ENCODE peak calls at places on chromosome 7, in four cellular contexts. One of them, this sample, is unnamed. For H3K4me1, the result is how much of the 10 kb centered on the place peaks cover.

GRCh38 chr7:131161103-131161502 is 166.6 kb upstream of the MKLN1 start:
- DNase-seq in A549: no peak
- DNase-seq in pancreas: no peak
- DNase-seq in psoas muscle: no peak
- DNase-seq in this sample: no peak

GRCh38 chr7:138070908-138071307 is 5.4 kb upstream of the AKR1D1 start:
- DNase-seq in A549: no peak
- DNase-seq in pancreas: no peak
- DNase-seq in psoas muscle: no peak
- DNase-seq in this sample: no peak

GRCh38 chr7:20793258-20793657 is 6.6 kb upstream of the SP8 start:
- DNase-seq in A549: no peak
- DNase-seq in pancreas: no peak
- DNase-seq in psoas muscle: no peak
- DNase-seq in this sample: no peak

GRCh38 chr7:641269-641671 is 85.2 kb upstream of the DNAAF5 start:
- DNase-seq in A549: no peak
- DNase-seq in pancreas: no peak
- DNase-seq in psoas muscle: no peak
- DNase-seq in this sample: no peak

GRCh38 chr7:157926521-157927167 is 589.8 kb downstream of the DNAJB6 start:
- DNase-seq in A549: no peak
- DNase-seq in pancreas: no peak
- DNase-seq in psoas muscle: no peak
- DNase-seq in this sample: no peak

GRCh38 chr7:98569606-98570337 is 47.3 kb upstream of the NPTX2 start:
- DNase-seq in A549: no peak
- DNase-seq in pancreas: peak
- DNase-seq in psoas muscle: peak
- DNase-seq in this sample: no peak

GRCh38 chr7:33880787-33881186 is 24.6 kb upstream of the BMPER start:
- DNase-seq in A549: no peak
- DNase-seq in pancreas: no peak
- DNase-seq in psoas muscle: no peak
- DNase-seq in this sample: no peak

GRCh38 chr7:88927-89921 is 103.1 kb upstream of the FAM20C start:
- DNase-seq in A549: no peak
- DNase-seq in pancreas: peak
- DNase-seq in psoas muscle: peak
- DNase-seq in this sample: no peak

GRCh38 chr7:72411419-72411818 is 719 bp downstream of the CALN1 start:
- DNase-seq in A549: no peak
- DNase-seq in pancreas: no peak
- DNase-seq in psoas muscle: no peak
- DNase-seq in this sample: no peak

GRCh38 chr7:159119851-159120539 is 24.7 kb downstream of the VIPR2 start:
- DNase-seq in A549: no peak
- DNase-seq in pancreas: no peak
- DNase-seq in psoas muscle: peak
- DNase-seq in this sample: no peak

GRCh38 chr7:81937091-81937490 is 167.2 kb upstream of the HGF start:
- DNase-seq in A549: no peak
- DNase-seq in pancreas: no peak
- DNase-seq in psoas muscle: no peak
- DNase-seq in this sample: no peak

GRCh38 chr7:4083513-4083912 is 598.6 kb upstream of the FOXK1 start:
- DNase-seq in A549: no peak
- DNase-seq in pancreas: no peak
- DNase-seq in psoas muscle: no peak
- DNase-seq in this sample: no peak

GRCh38 chr7:137772748-137773147 is 74.0 kb downstream of the DGKI start:
- DNase-seq in A549: no peak
- DNase-seq in pancreas: no peak
- DNase-seq in psoas muscle: no peak
- DNase-seq in this sample: no peak

GRCh38 chr7:21318190-21318915 is 109.5 kb upstream of the SP4 start:
- DNase-seq in A549: no peak
- DNase-seq in pancreas: no peak
- DNase-seq in psoas muscle: no peak
- DNase-seq in this sample: no peak

GRCh38 chr7:140512317-140513000 is 33.2 kb upstream of the MKRN1 start:
- DNase-seq in A549: peak
- DNase-seq in pancreas: peak
- DNase-seq in psoas muscle: no peak
- DNase-seq in this sample: no peak

GRCh38 chr7:84700563-84701370 is 486.1 kb downstream of the SEMA3D start:
- DNase-seq in A549: no peak
- DNase-seq in pancreas: no peak
- DNase-seq in psoas muscle: no peak
- DNase-seq in this sample: no peak

GRCh38 chr7:36037121-36037662 is 115.9 kb upstream of the EEPD1 start:
- DNase-seq in A549: peak
- DNase-seq in pancreas: peak
- DNase-seq in psoas muscle: peak
- DNase-seq in this sample: no peak

GRCh38 chr7:42869131-42870020 is 42.5 kb downstream of the C7orf25 start:
- DNase-seq in A549: no peak
- DNase-seq in pancreas: no peak
- DNase-seq in psoas muscle: no peak
- DNase-seq in this sample: no peak

GRCh38 chr7:128352138-128352537 is 8.4 kb upstream of the RBM28 start:
- DNase-seq in A549: no peak
- DNase-seq in pancreas: peak
- DNase-seq in psoas muscle: peak
- DNase-seq in this sample: no peak

GRCh38 chr7:133355325-133355708 is 102.4 kb downstream of the EXOC4 start:
- DNase-seq in A549: no peak
- DNase-seq in pancreas: no peak
- DNase-seq in psoas muscle: no peak
- DNase-seq in this sample: no peak

GRCh38 chr7:157281221-157281998 is 55.4 kb upstream of the DNAJB6 start:
- DNase-seq in A549: no peak
- DNase-seq in pancreas: no peak
- DNase-seq in psoas muscle: no peak
- DNase-seq in this sample: no peak

GRCh38 chr7:137642031-137642430 is 204.7 kb downstream of the DGKI start:
- DNase-seq in A549: no peak
- DNase-seq in pancreas: no peak
- DNase-seq in psoas muscle: no peak
- DNase-seq in this sample: no peak

GRCh38 chr7:4715385-4715770 is 33.3 kb downstream of the FOXK1 start:
- DNase-seq in A549: no peak
- DNase-seq in pancreas: no peak
- DNase-seq in psoas muscle: peak
- DNase-seq in this sample: no peak

GRCh38 chr7:38211940-38212339 is 33.9 kb downstream of the STARD3NL start:
- DNase-seq in A549: no peak
- DNase-seq in pancreas: no peak
- DNase-seq in psoas muscle: no peak
- DNase-seq in this sample: no peak

GRCh38 chr7:7114575-7115291 is 67.6 kb upstream of the C1GALT1 start:
- DNase-seq in A549: no peak
- DNase-seq in pancreas: peak
- DNase-seq in psoas muscle: no peak
- DNase-seq in this sample: peak

GRCh38 chr7:67453981-67454380 is 457.3 kb downstream of the TYW1 start:
- DNase-seq in A549: no peak
- DNase-seq in pancreas: no peak
- DNase-seq in psoas muscle: no peak
- DNase-seq in this sample: no peak

GRCh38 chr7:129773871-129774270 is 162.4 kb downstream of the NRF1 start:
- DNase-seq in A549: no peak
- DNase-seq in pancreas: no peak
- DNase-seq in psoas muscle: no peak
- DNase-seq in this sample: no peak
- H3K4me1 ChIP-seq in A549: under half
- H3K4me1 ChIP-seq in pancreas: under half
- H3K4me1 ChIP-seq in psoas muscle: under half
- H3K4me1 ChIP-seq in this sample: under half

DNA sequence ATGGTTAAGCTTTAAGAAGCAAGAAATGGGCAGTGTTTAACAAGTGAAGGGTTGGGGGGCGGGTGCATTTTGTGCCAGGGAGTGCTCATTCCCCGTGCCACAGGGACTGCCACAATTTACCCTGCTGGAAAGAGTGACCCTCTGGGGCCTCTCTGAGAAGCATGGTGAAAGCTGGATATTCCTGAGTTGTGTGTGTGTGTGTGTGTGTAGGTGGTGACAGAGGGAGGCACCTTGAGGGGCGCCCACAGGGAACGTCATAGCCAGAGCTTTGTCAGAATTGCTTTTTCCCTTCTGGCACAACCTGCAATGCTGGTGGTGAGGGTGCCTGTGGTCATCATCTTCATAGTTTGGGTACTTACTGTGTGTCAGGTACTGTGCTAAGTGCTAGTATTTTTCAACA is 2.5 kb upstream of the WDR86 start:
- DNase-seq in A549: no peak
- DNase-seq in pancreas: no peak
- DNase-seq in psoas muscle: peak
- DNase-seq in this sample: no peak
- H3K4me1 ChIP-seq in A549: under half
- H3K4me1 ChIP-seq in pancreas: under half
- H3K4me1 ChIP-seq in psoas muscle: under half
- H3K4me1 ChIP-seq in this sample: under half

DNA sequence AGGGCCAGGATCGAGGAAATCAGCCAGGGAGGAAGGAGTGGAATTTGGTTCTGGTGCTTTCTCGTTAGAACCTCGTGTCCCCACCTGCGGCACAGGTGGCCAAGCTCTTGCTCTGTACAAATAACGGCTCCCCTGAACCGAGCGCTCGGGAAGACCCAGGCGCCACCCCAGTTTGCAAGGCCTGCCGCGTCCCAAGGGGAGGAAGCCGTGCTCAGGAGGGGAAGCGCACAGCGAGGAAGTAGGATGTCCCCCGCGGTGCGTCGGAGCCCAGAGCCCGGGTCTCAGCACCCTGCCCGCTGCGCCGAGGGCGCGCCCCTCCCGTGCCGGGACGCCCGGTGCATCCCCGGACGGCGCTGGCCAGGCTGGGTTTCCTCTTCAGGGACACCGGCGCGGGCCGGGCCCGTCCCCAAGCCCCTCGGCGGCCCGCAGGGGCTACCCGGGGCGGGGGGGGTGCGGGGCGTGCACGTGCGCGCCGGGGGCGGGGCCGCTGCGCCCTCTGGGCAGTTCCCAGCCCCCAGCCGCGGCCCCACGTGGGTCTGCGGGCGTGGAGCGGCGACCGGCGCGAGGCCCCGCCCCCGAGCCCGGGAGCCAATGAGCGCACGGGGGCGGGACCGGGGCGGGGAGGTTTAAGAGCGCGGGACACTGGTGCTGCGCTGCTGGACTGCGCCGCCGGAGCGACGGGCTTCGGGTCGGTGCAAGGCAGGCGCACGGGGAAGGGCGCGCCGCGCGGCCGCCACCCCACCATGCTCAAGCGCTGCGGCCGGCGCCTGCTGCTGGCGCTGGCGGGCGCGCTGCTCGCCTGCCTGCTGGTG is at the start of gene LFNG:
- DNase-seq in A549: peak
- DNase-seq in pancreas: peak
- DNase-seq in psoas muscle: peak
- DNase-seq in this sample: peak
- H3K4me1 ChIP-seq in A549: half or more
- H3K4me1 ChIP-seq in pancreas: under half
- H3K4me1 ChIP-seq in psoas muscle: under half
- H3K4me1 ChIP-seq in this sample: under half

DNA sequence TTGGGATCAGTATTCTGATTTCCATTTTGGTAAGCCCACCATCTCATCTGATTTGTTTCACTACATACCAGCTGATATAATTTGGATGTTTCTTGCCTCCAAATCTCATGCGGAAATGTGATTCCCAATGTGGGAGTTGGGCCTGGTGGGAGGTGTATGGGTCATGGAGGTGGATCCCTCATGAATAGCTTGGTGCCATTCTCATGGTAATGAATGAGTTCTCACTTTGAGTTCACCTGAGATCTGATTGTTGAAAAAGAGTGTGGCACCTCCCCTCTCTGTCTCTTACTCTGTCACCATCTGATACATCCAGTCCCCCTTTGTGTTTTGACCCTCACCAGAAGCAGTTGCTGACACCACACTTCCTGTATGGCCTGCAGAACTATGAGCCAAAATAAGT is 347.3 kb downstream of the ARL4A start:
- DNase-seq in A549: no peak
- DNase-seq in pancreas: no peak
- DNase-seq in psoas muscle: no peak
- DNase-seq in this sample: no peak
- H3K4me1 ChIP-seq in A549: under half
- H3K4me1 ChIP-seq in pancreas: under half
- H3K4me1 ChIP-seq in psoas muscle: under half
- H3K4me1 ChIP-seq in this sample: under half

GRCh38 chr7:106424476-106425016 is 139.8 kb upstream of the NAMPT start:
- DNase-seq in A549: no peak
- DNase-seq in pancreas: no peak
- DNase-seq in psoas muscle: no peak
- DNase-seq in this sample: no peak
- H3K4me1 ChIP-seq in A549: under half
- H3K4me1 ChIP-seq in pancreas: under half
- H3K4me1 ChIP-seq in psoas muscle: under half
- H3K4me1 ChIP-seq in this sample: under half

GRCh38 chr7:44470080-44470479 is 20.4 kb downstream of the NUDCD3 start:
- DNase-seq in A549: no peak
- DNase-seq in pancreas: no peak
- DNase-seq in psoas muscle: no peak
- DNase-seq in this sample: no peak
- H3K4me1 ChIP-seq in A549: under half
- H3K4me1 ChIP-seq in pancreas: under half
- H3K4me1 ChIP-seq in psoas muscle: half or more
- H3K4me1 ChIP-seq in this sample: under half

DNA sequence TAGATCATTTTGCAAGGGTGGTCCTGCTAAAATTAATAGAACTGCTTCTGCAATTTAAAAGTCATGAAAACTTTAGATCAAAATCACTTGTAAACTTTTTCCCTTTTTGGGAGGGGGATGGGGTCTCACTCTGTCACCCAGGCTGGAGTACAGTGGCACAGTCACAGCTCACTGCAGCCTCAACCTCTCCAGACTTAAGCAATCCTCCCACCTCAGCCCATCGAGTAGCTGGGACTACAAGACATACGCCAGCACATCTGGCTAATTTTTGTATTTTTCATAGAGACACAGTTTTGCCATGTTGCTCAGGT is 79.7 kb downstream of the LRRC17 start:
- DNase-seq in A549: no peak
- DNase-seq in pancreas: no peak
- DNase-seq in psoas muscle: no peak
- DNase-seq in this sample: no peak
- H3K4me1 ChIP-seq in A549: under half
- H3K4me1 ChIP-seq in pancreas: under half
- H3K4me1 ChIP-seq in psoas muscle: under half
- H3K4me1 ChIP-seq in this sample: under half